ENCODE peak calls at places on chromosome 5, in five cellular contexts. F is colonic mucosa, T is heart left ventricle, C is lower lobe of right lung, P is endodermal cell. R is an unnamed sample.

GRCh38 chr5:178483620-178484019 is 106.6 kb downstream of the COL23A1 start:
- DNase-seq in F (no peak), T (no peak), C (peak; percentile 74), P (no peak), R (no peak)

GRCh38 chr5:111129938-111130337 is 37.8 kb downstream of the WDR36 start:
- DNase-seq in F (no peak), T (no peak), C (no peak), P (no peak), R (no peak)

GRCh38 chr5:124725040-124725434 is 21.4 kb downstream of the ZNF608 start:
- DNase-seq in F (no peak), T (no peak), C (no peak), P (peak; percentile 59), R (no peak)

GRCh38 chr5:522899-523657 is 1.2 kb downstream of the SLC9A3 start:
- DNase-seq in F (no peak), T (no peak), C (no peak), P (peak; percentile 73), R (no peak)

GRCh38 chr5:114467729-114468128 is 105.9 kb downstream of the KCNN2 start:
- DNase-seq in F (no peak), T (no peak), C (no peak), P (no peak), R (no peak)

GRCh38 chr5:61311836-61312808 is 19.9 kb upstream of the ZSWIM6 start:
- DNase-seq in F (no peak), T (no peak), C (no peak), P (peak; percentile 20), R (no peak)

GRCh38 chr5:116442095-116442534 is 132.5 kb downstream of the SEMA6A start:
- DNase-seq in F (no peak), T (peak; percentile 68), C (no peak), P (peak; percentile 77), R (peak; percentile 30)

GRCh38 chr5:40428129-40428528 is 251.6 kb upstream of the PTGER4 start:
- DNase-seq in F (no peak), T (no peak), C (no peak), P (no peak), R (peak; percentile 77)

GRCh38 chr5:61618577-61618976 is 286.5 kb downstream of the ZSWIM6 start:
- DNase-seq in F (no peak), T (no peak), C (no peak), P (no peak), R (no peak)

GRCh38 chr5:116428966-116429365 is 145.7 kb downstream of the SEMA6A start:
- DNase-seq in F (no peak), T (no peak), C (no peak), P (no peak), R (no peak)

GRCh38 chr5:40477856-40478546 is 201.7 kb upstream of the PTGER4 start:
- DNase-seq in F (no peak), T (no peak), C (no peak), P (no peak), R (no peak)

GRCh38 chr5:146051678-146052077 is 53.7 kb downstream of the PLAC8L1 start:
- DNase-seq in F (no peak), T (no peak), C (no peak), P (no peak), R (no peak)

GRCh38 chr5:32280656-32281081 is 32.1 kb downstream of the MTMR12 start:
- DNase-seq in F (no peak), T (no peak), C (no peak), P (no peak), R (no peak)

GRCh38 chr5:73119492-73120157 is 750 bp upstream of the TMEM171 start:
- DNase-seq in F (peak; percentile 82), T (no peak), C (no peak), P (peak; percentile 73), R (peak; percentile 71)

GRCh38 chr5:8458038-8458383 is 589.1 kb downstream of the MTRR start:
- DNase-seq in F (no peak), T (no peak), C (no peak), P (no peak), R (no peak)

GRCh38 chr5:160133918-160134304 is 14.7 kb upstream of the PWWP2A start:
- DNase-seq in F (no peak), T (no peak), C (no peak), P (no peak), R (no peak)

GRCh38 chr5:23314827-23315226 is 192.6 kb upstream of the PRDM9 start:
- DNase-seq in F (no peak), T (no peak), C (no peak), P (no peak), R (no peak)

GRCh38 chr5:5135957-5136676 is 4.0 kb upstream of the ADAMTS16 start:
- DNase-seq in F (no peak), T (no peak), C (no peak), P (peak; percentile 40), R (no peak)

GRCh38 chr5:85500869-85501268 is 1116.2 kb upstream of the EDIL3 start:
- DNase-seq in F (no peak), T (no peak), C (no peak), P (peak; percentile 49), R (no peak)

GRCh38 chr5:81768960-81769452 is 18.1 kb upstream of the SSBP2 start:
- DNase-seq in F (no peak), T (no peak), C (no peak), P (no peak), R (no peak)

GRCh38 chr5:43422143-43422542 is 10.0 kb upstream of the CCL28 start:
- DNase-seq in F (peak; percentile 63), T (no peak), C (no peak), P (no peak), R (no peak)

GRCh38 chr5:111348659-111349058 is 124.5 kb downstream of the CAMK4 start:
- DNase-seq in F (no peak), T (no peak), C (no peak), P (no peak), R (no peak)

GRCh38 chr5:148924817-148925216 is 98.4 kb downstream of the ADRB2 start:
- DNase-seq in F (peak; percentile 78), T (no peak), C (no peak), P (peak; percentile 20), R (no peak)

GRCh38 chr5:103402861-103403260 is 144.3 kb downstream of the MACIR start:
- DNase-seq in F (no peak), T (no peak), C (no peak), P (no peak), R (no peak)

GRCh38 chr5:149383399-149383798 is 4.3 kb upstream of the IL17B start:
- DNase-seq in F (no peak), T (peak; percentile 75), C (no peak), P (no peak), R (no peak)

GRCh38 chr5:56896761-56897160 is 12.6 kb upstream of the SETD9 start:
- DNase-seq in F (no peak), T (no peak), C (no peak), P (no peak), R (no peak)

GRCh38 chr5:56898213-56898612 is 11.2 kb upstream of the SETD9 start:
- DNase-seq in F (no peak), T (no peak), C (no peak), P (no peak), R (no peak)

GRCh38 chr5:56893251-56893951 is 16.0 kb upstream of the SETD9 start:
- DNase-seq in F (no peak), T (no peak), C (no peak), P (no peak), R (no peak)
- H3K36me3 ChIP-seq in F (no peaks in the 10 kb centered on the region), T (no peaks in the 10 kb centered on the region), C (peaks cover 53% of the 10 kb centered on the region), P (peaks cover 53% of the 10 kb centered on the region), R (peaks cover 8% of the 10 kb centered on the region)

GRCh38 chr5:172981931-172982330 is 1.6 kb upstream of the ATP6V0E1 start:
- DNase-seq in F (no peak), T (no peak), C (no peak), P (no peak), R (no peak)

GRCh38 chr5:172985596-172985995 is 2.0 kb downstream of the ATP6V0E1 start:
- DNase-seq in F (no peak), T (no peak), C (no peak), P (no peak), R (no peak)

GRCh38 chr5:172984244-172984953 is 828 bp downstream of the ATP6V0E1 start:
- DNase-seq in F (peak; percentile 67), T (no peak), C (peak; percentile 85), P (peak; percentile 88), R (peak; percentile 89)

GRCh38 chr5:172979778-172980177 is 3.8 kb upstream of the ATP6V0E1 start:
- DNase-seq in F (no peak), T (no peak), C (no peak), P (no peak), R (no peak)

DNA sequence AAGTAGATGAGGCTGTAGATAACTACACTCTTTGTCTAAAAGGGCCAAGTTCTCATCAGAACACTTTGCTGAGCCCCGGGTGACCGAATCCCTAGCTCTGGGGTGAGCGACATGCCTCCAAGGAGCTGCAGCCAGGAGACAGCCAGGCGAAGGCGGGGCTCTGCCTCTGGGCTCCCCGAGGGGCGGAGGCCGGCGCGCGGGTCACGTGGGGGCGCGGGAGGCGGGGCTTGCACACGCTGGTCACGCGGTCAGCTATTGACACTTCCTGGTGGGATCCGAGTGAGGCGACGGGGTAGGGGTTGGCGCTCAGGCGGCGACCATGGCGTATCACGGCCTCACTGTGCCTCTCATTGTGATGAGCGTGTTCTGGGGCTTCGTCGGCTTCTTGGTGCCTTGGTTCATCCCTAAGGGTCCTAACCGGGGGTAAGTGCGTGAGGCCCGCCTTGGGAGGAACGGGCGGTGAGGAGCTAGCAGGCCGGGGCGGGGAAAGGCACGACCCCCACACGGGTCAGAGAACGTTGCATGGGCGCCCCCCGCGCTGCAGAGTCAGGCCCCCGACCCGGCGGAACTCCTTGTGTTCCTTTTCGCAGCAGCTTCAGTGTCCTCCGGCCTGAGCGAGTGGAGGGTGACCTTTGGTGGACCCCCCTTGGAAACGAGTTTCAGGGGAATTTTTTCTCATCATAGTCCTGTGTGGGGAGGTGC is at the start of gene ATP6V0E1:
- DNase-seq in F (peak; percentile 97), T (peak; percentile 99), C (peak; percentile 98), P (peak; percentile 99), R (peak; percentile 96)
- H3K4me3 ChIP-seq in F (peak within 1 kb of the TSS; percentile 97), T (peak within 1 kb of the TSS; percentile 97), C (peak within 1 kb of the TSS; percentile 93), P (peak within 1 kb of the TSS; percentile 97), R (peak within 1 kb of the TSS; percentile 83)

GRCh38 chr5:14699807-14700400 is 35.4 kb downstream of the OTULIN start:
- DNase-seq in F (no peak), T (no peak), C (no peak), P (no peak), R (no peak)

GRCh38 chr5:14700478-14701436 is 36.2 kb downstream of the OTULIN start:
- DNase-seq in F (no peak), T (no peak), C (no peak), P (no peak), R (no peak)

GRCh38 chr5:14699159-14699558 is 34.6 kb downstream of the OTULIN start:
- DNase-seq in F (no peak), T (no peak), C (no peak), P (no peak), R (no peak)

GRCh38 chr5:14702238-14702839 is 37.8 kb downstream of the OTULIN start:
- DNase-seq in F (no peak), T (no peak), C (no peak), P (no peak), R (no peak)

DNA sequence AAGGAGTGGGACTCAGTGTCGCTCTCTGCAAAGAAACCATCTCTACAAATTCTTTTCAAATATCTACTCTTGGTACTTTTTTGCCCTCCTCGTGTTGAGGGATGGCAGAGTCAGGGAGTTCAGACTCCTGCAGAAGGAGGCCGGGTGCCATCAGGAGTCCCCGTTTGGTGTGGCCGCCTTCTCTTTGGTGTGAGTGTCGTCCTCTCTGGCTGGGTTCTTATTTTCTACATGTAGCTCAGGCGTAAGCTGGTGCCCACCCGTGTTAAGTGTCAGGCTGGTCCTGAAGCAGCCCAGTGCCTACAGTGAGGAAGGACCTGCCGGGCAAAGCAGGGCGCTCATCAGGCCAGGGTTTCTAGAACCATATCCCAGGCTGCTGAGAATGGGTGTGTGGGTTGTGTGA is 37.0 kb downstream of the OTULIN start:
- DNase-seq in F (no peak), T (no peak), C (no peak), P (no peak), R (no peak)
- H3K36me3 ChIP-seq in F (no peaks in the 10 kb centered on the region), T (peaks cover 4% of the 10 kb centered on the region), C (peaks cover 65% of the 10 kb centered on the region), P (peaks cover 69% of the 10 kb centered on the region), R (peaks cover 43% of the 10 kb centered on the region)

GRCh38 chr5:80569086-80569960 is 757 bp downstream of the ANKRD34B start:
- DNase-seq in F (no peak), T (peak; percentile 61), C (no peak), P (peak; percentile 79), R (no peak)
- H3K4me3 ChIP-seq in F (peak overlapping the region; percentile 37), T (peak overlapping the region; percentile 31), C (peak overlapping the region; percentile 48), P (peak overlapping the region; percentile 67), R (peak overlapping the region; percentile 58)

R was measured in psoas muscle.